ENCODE peak calls at places on chromosomes 16 and 17, in five cellular contexts. One of them, this sample, is unnamed.

GRCh38 chr17:50035930-50036329 is 20.0 kb upstream of the ITGA3 start:
- DNase-seq in NCI-H1105 treated with DMSO at 0.1 percent for 48 hours: no peak
- DNase-seq in T-helper 1 cell: no peak
- DNase-seq in stimulated activated CD4-positive, alpha-beta T cell treated with anti-CD3 and anti-CD28 coated beads, Interleukin-2, amount 100 ng/mL, for 48 hours: no peak
- DNase-seq in SW480: no peak
- DNase-seq in this sample: no peak

GRCh38 chr17:48100591-48101011 is 677 bp downstream of the CBX1 start:
- DNase-seq in T-helper 1 cell: no peak
- DNase-seq in stimulated activated CD4-positive, alpha-beta T cell treated with anti-CD3 and anti-CD28 coated beads, Interleukin-2, amount 100 ng/mL, for 48 hours: no peak
- DNase-seq in SW480: peak
- DNase-seq in NCI-H1105 treated with DMSO at 0.1 percent for 48 hours: peak
- DNase-seq in this sample: no peak

GRCh38 chr17:82011617-82012481 is 10.8 kb downstream of the CENPX start:
- DNase-seq in NCI-H1105 treated with DMSO at 0.1 percent for 48 hours: no peak
- DNase-seq in stimulated activated CD4-positive, alpha-beta T cell treated with anti-CD3 and anti-CD28 coated beads, Interleukin-2, amount 100 ng/mL, for 48 hours: no peak
- DNase-seq in SW480: peak
- DNase-seq in T-helper 1 cell: no peak
- DNase-seq in this sample: no peak

GRCh38 chr16:30381351-30382041 is 865 bp downstream of the SEPTIN1 start:
- DNase-seq in T-helper 1 cell: no peak
- DNase-seq in NCI-H1105 treated with DMSO at 0.1 percent for 48 hours: no peak
- DNase-seq in stimulated activated CD4-positive, alpha-beta T cell treated with anti-CD3 and anti-CD28 coated beads, Interleukin-2, amount 100 ng/mL, for 48 hours: no peak
- DNase-seq in SW480: no peak
- DNase-seq in this sample: no peak

GRCh38 chr17:15966879-15967248 is 21.9 kb downstream of the ADORA2B start:
- DNase-seq in stimulated activated CD4-positive, alpha-beta T cell treated with anti-CD3 and anti-CD28 coated beads, Interleukin-2, amount 100 ng/mL, for 48 hours: no peak
- DNase-seq in T-helper 1 cell: no peak
- DNase-seq in NCI-H1105 treated with DMSO at 0.1 percent for 48 hours: no peak
- DNase-seq in SW480: peak
- DNase-seq in this sample: no peak

GRCh38 chr17:36082062-36082461 is 7.9 kb downstream of the CCL3 start:
- DNase-seq in NCI-H1105 treated with DMSO at 0.1 percent for 48 hours: no peak
- DNase-seq in stimulated activated CD4-positive, alpha-beta T cell treated with anti-CD3 and anti-CD28 coated beads, Interleukin-2, amount 100 ng/mL, for 48 hours: no peak
- DNase-seq in T-helper 1 cell: no peak
- DNase-seq in SW480: no peak
- DNase-seq in this sample: no peak

GRCh38 chr17:42422412-42422957 is 571 bp downstream of the CAVIN1 start:
- DNase-seq in stimulated activated CD4-positive, alpha-beta T cell treated with anti-CD3 and anti-CD28 coated beads, Interleukin-2, amount 100 ng/mL, for 48 hours: peak
- DNase-seq in NCI-H1105 treated with DMSO at 0.1 percent for 48 hours: peak
- DNase-seq in T-helper 1 cell: no peak
- DNase-seq in SW480: peak
- DNase-seq in this sample: no peak

GRCh38 chr16:26697826-26698225 is 368.9 kb upstream of the C16orf82 start:
- DNase-seq in stimulated activated CD4-positive, alpha-beta T cell treated with anti-CD3 and anti-CD28 coated beads, Interleukin-2, amount 100 ng/mL, for 48 hours: no peak
- DNase-seq in T-helper 1 cell: no peak
- DNase-seq in NCI-H1105 treated with DMSO at 0.1 percent for 48 hours: peak
- DNase-seq in SW480: no peak
- DNase-seq in this sample: no peak

GRCh38 chr17:38333635-38334295 is 10.0 kb downstream of the GPR179 start:
- DNase-seq in T-helper 1 cell: peak
- DNase-seq in stimulated activated CD4-positive, alpha-beta T cell treated with anti-CD3 and anti-CD28 coated beads, Interleukin-2, amount 100 ng/mL, for 48 hours: peak
- DNase-seq in NCI-H1105 treated with DMSO at 0.1 percent for 48 hours: peak
- DNase-seq in SW480: no peak
- DNase-seq in this sample: no peak

GRCh38 chr17:77696151-77696719 is 262.3 kb upstream of the TNRC6C start:
- DNase-seq in NCI-H1105 treated with DMSO at 0.1 percent for 48 hours: no peak
- DNase-seq in SW480: peak
- DNase-seq in stimulated activated CD4-positive, alpha-beta T cell treated with anti-CD3 and anti-CD28 coated beads, Interleukin-2, amount 100 ng/mL, for 48 hours: no peak
- DNase-seq in T-helper 1 cell: no peak
- DNase-seq in this sample: no peak

GRCh38 chr16:56914896-56915295 is 17.0 kb upstream of the HERPUD1 start:
- DNase-seq in SW480: no peak
- DNase-seq in T-helper 1 cell: no peak
- DNase-seq in stimulated activated CD4-positive, alpha-beta T cell treated with anti-CD3 and anti-CD28 coated beads, Interleukin-2, amount 100 ng/mL, for 48 hours: no peak
- DNase-seq in NCI-H1105 treated with DMSO at 0.1 percent for 48 hours: no peak
- DNase-seq in this sample: no peak

GRCh38 chr16:13923703-13924298 is 3.8 kb downstream of the ERCC4 start:
- DNase-seq in SW480: peak
- DNase-seq in T-helper 1 cell: no peak
- DNase-seq in NCI-H1105 treated with DMSO at 0.1 percent for 48 hours: peak
- DNase-seq in stimulated activated CD4-positive, alpha-beta T cell treated with anti-CD3 and anti-CD28 coated beads, Interleukin-2, amount 100 ng/mL, for 48 hours: no peak
- DNase-seq in this sample: peak

GRCh38 chr17:73091770-73092517 is 544 bp downstream of the SLC39A11 start:
- DNase-seq in SW480: peak
- DNase-seq in stimulated activated CD4-positive, alpha-beta T cell treated with anti-CD3 and anti-CD28 coated beads, Interleukin-2, amount 100 ng/mL, for 48 hours: peak
- DNase-seq in T-helper 1 cell: no peak
- DNase-seq in NCI-H1105 treated with DMSO at 0.1 percent for 48 hours: peak
- DNase-seq in this sample: no peak

GRCh38 chr17:49552070-49552751 is 23.5 kb upstream of the NXPH3 start:
- DNase-seq in stimulated activated CD4-positive, alpha-beta T cell treated with anti-CD3 and anti-CD28 coated beads, Interleukin-2, amount 100 ng/mL, for 48 hours: no peak
- DNase-seq in T-helper 1 cell: no peak
- DNase-seq in NCI-H1105 treated with DMSO at 0.1 percent for 48 hours: no peak
- DNase-seq in SW480: peak
- DNase-seq in this sample: no peak

GRCh38 chr17:16930571-16931317 is 41.2 kb downstream of the TNFRSF13B start:
- DNase-seq in SW480: no peak
- DNase-seq in T-helper 1 cell: no peak
- DNase-seq in stimulated activated CD4-positive, alpha-beta T cell treated with anti-CD3 and anti-CD28 coated beads, Interleukin-2, amount 100 ng/mL, for 48 hours: no peak
- DNase-seq in NCI-H1105 treated with DMSO at 0.1 percent for 48 hours: no peak
- DNase-seq in this sample: no peak

GRCh38 chr17:49687878-49688491 is 10.1 kb upstream of the SPOP start:
- DNase-seq in T-helper 1 cell: no peak
- DNase-seq in stimulated activated CD4-positive, alpha-beta T cell treated with anti-CD3 and anti-CD28 coated beads, Interleukin-2, amount 100 ng/mL, for 48 hours: peak
- DNase-seq in NCI-H1105 treated with DMSO at 0.1 percent for 48 hours: no peak
- DNase-seq in SW480: no peak
- DNase-seq in this sample: no peak

GRCh38 chr16:3716831-3717234 is 491 bp downstream of the TRAP1 start:
- DNase-seq in NCI-H1105 treated with DMSO at 0.1 percent for 48 hours: no peak
- DNase-seq in stimulated activated CD4-positive, alpha-beta T cell treated with anti-CD3 and anti-CD28 coated beads, Interleukin-2, amount 100 ng/mL, for 48 hours: peak
- DNase-seq in T-helper 1 cell: peak
- DNase-seq in SW480: peak
- DNase-seq in this sample: peak

GRCh38 chr17:45145035-45145389 is 3.3 kb upstream of the HEXIM1 start:
- DNase-seq in stimulated activated CD4-positive, alpha-beta T cell treated with anti-CD3 and anti-CD28 coated beads, Interleukin-2, amount 100 ng/mL, for 48 hours: no peak
- DNase-seq in SW480: no peak
- DNase-seq in NCI-H1105 treated with DMSO at 0.1 percent for 48 hours: no peak
- DNase-seq in T-helper 1 cell: no peak
- DNase-seq in this sample: no peak

GRCh38 chr16:58503863-58504688 is 4.1 kb downstream of the NDRG4 start:
- DNase-seq in NCI-H1105 treated with DMSO at 0.1 percent for 48 hours: no peak
- DNase-seq in T-helper 1 cell: no peak
- DNase-seq in SW480: no peak
- DNase-seq in stimulated activated CD4-positive, alpha-beta T cell treated with anti-CD3 and anti-CD28 coated beads, Interleukin-2, amount 100 ng/mL, for 48 hours: no peak
- DNase-seq in this sample: no peak

GRCh38 chr16:50505714-50506542 is 42.3 kb upstream of the NKD1 start:
- DNase-seq in stimulated activated CD4-positive, alpha-beta T cell treated with anti-CD3 and anti-CD28 coated beads, Interleukin-2, amount 100 ng/mL, for 48 hours: no peak
- DNase-seq in SW480: peak
- DNase-seq in NCI-H1105 treated with DMSO at 0.1 percent for 48 hours: peak
- DNase-seq in T-helper 1 cell: no peak
- DNase-seq in this sample: no peak

GRCh38 chr16:75238132-75238852 is 13.1 kb downstream of the BCAR1 start:
- DNase-seq in stimulated activated CD4-positive, alpha-beta T cell treated with anti-CD3 and anti-CD28 coated beads, Interleukin-2, amount 100 ng/mL, for 48 hours: no peak
- DNase-seq in T-helper 1 cell: no peak
- DNase-seq in SW480: no peak
- DNase-seq in NCI-H1105 treated with DMSO at 0.1 percent for 48 hours: no peak
- DNase-seq in this sample: no peak